ENCODE peak calls at places on chromosomes 5 and 9, in ten cellular contexts. G is transverse colon, F is tibial nerve, H is BE2C, J is adrenal gland, K is hepatocyte, O is psoas muscle, W is cardiac muscle cell, S is heart right ventricle, N is RWPE2. U is an unnamed sample. For H3K4me1, the result is how much of the 10 kb centered on the place peaks cover.

GRCh38 chr9:134847752-134848432 is 32.7 kb upstream of the FCN2 start:
- DNase-seq in G (no peak), N (no peak), F (no peak), K (no peak), S (no peak), W (no peak), J (no peak), O (no peak), H (no peak), U (no peak)

GRCh38 chr9:92439921-92440750 is 15.9 kb upstream of the OMD start:
- DNase-seq in H (no peak), S (no peak), O (no peak), J (no peak), F (no peak), N (no peak), K (no peak), W (peak), G (no peak), U (no peak)

GRCh38 chr5:133041910-133042309 is 9.9 kb upstream of the HSPA4 start:
- DNase-seq in J (no peak), G (no peak), W (peak), O (no peak), F (no peak), S (no peak), H (no peak), N (no peak), K (no peak), U (no peak)

GRCh38 chr9:82385633-82386032 is 397.1 kb downstream of the SPATA31D1 start:
- DNase-seq in H (no peak), N (no peak), J (no peak), S (no peak), K (no peak), O (no peak), W (no peak), F (no peak), G (no peak), U (no peak)

GRCh38 chr5:72821776-72822175 is 5.3 kb downstream of the TNPO1 start:
- DNase-seq in S (no peak), H (no peak), O (no peak), K (no peak), N (no peak), F (no peak), G (no peak), J (no peak), W (no peak), U (no peak)

GRCh38 chr5:162209005-162209605 is 141.5 kb downstream of the GABRG2 start:
- DNase-seq in S (no peak), W (peak), G (peak), O (no peak), F (no peak), H (peak), J (peak), K (peak), N (no peak), U (peak)

GRCh38 chr5:137822158-137822764 is 45.4 kb upstream of the MYOT start:
- DNase-seq in W (peak), J (peak), F (no peak), N (no peak), O (peak), K (peak), H (peak), G (peak), S (peak), U (peak)

GRCh38 chr5:65338606-65339151 is 143.0 kb downstream of the ADAMTS6 start:
- DNase-seq in K (no peak), S (no peak), H (peak), W (no peak), G (no peak), J (no peak), F (no peak), N (no peak), O (peak), U (no peak)

GRCh38 chr5:151474799-151475198 is 27.4 kb downstream of the SLC36A1 start:
- DNase-seq in H (no peak), J (no peak), O (no peak), N (no peak), K (no peak), F (no peak), W (no peak), S (no peak), G (no peak), U (no peak)

GRCh38 chr5:2995667-2996066 is 244.2 kb upstream of the IRX2 start:
- DNase-seq in O (no peak), G (no peak), W (no peak), H (no peak), F (no peak), K (no peak), S (no peak), N (no peak), J (no peak), U (no peak)

GRCh38 chr9:117341161-117341560 is 73.7 kb downstream of the ASTN2 start:
- DNase-seq in H (no peak), F (no peak), N (no peak), G (no peak), O (no peak), K (no peak), S (no peak), J (no peak), W (no peak), U (no peak)

GRCh38 chr5:122291000-122291592 is 20.9 kb upstream of the SNCAIP start:
- DNase-seq in W (no peak), J (no peak), O (no peak), S (no peak), K (peak), F (no peak), H (no peak), N (no peak), G (no peak), U (no peak)

GRCh38 chr9:84862786-84863185 is 193.3 kb downstream of the NTRK2 start:
- DNase-seq in F (no peak), G (no peak), N (peak), W (peak), S (no peak), J (no peak), H (no peak), K (peak), O (no peak), U (no peak)

GRCh38 chr9:79221084-79221483 is 350.7 kb upstream of the TLE4 start:
- DNase-seq in O (no peak), S (no peak), G (no peak), J (no peak), F (no peak), N (peak), W (peak), H (peak), K (peak), U (no peak)

GRCh38 chr9:100587375-100587774 is 9.5 kb downstream of the CAVIN4 start:
- DNase-seq in N (no peak), G (no peak), K (no peak), F (no peak), W (peak), S (no peak), O (no peak), H (no peak), J (no peak), U (no peak)

GRCh38 chr9:74499111-74499601 is 2.0 kb downstream of the RORB start:
- DNase-seq in F (no peak), O (no peak), H (no peak), N (no peak), J (peak), W (peak), K (peak), S (peak), G (no peak), U (no peak)

GRCh38 chr5:138459311-138459710 is 6.0 kb upstream of the EGR1 start:
- DNase-seq in J (no peak), N (no peak), G (peak), O (no peak), K (peak), F (no peak), W (no peak), H (no peak), S (peak), U (peak)

GRCh38 chr5:137598341-137598740 is 99.2 kb upstream of the SPOCK1 start:
- DNase-seq in G (no peak), F (no peak), O (no peak), W (no peak), N (no peak), H (no peak), K (no peak), S (no peak), J (no peak), U (no peak)

GRCh38 chr5:133456933-133457402 is 155.4 kb downstream of the FSTL4 start:
- DNase-seq in O (no peak), K (peak), S (no peak), J (no peak), G (no peak), W (peak), H (no peak), F (no peak), N (no peak), U (no peak)

GRCh38 chr5:133895979-133896378 is 72.4 kb downstream of the C5orf15 start:
- DNase-seq in J (no peak), G (no peak), S (no peak), H (no peak), K (peak), F (no peak), N (no peak), O (no peak), W (no peak), U (no peak)

GRCh38 chr9:90953200-90953599 is 151.6 kb downstream of the SYK start:
- DNase-seq in H (no peak), J (no peak), S (no peak), F (no peak), N (no peak), K (no peak), G (no peak), O (no peak), W (no peak), U (no peak)

GRCh38 chr5:6540111-6540830 is 91.6 kb downstream of the UBE2QL1 start:
- DNase-seq in G (no peak), F (no peak), W (no peak), K (no peak), S (no peak), H (no peak), O (no peak), J (no peak), N (no peak), U (no peak)

GRCh38 chr9:8784813-8785212 is 985.2 kb upstream of the DMAC1 start:
- DNase-seq in J (no peak), W (no peak), F (no peak), K (no peak), N (no peak), S (no peak), G (no peak), H (no peak), O (no peak), U (no peak)

GRCh38 chr9:72971411-72971810 is 18.6 kb upstream of the ALDH1A1 start:
- DNase-seq in G (no peak), S (no peak), J (no peak), W (no peak), H (no peak), F (no peak), K (no peak), O (no peak), N (no peak), U (no peak)

GRCh38 chr5:173327948-173328895 is at the start of gene STC2:
- DNase-seq in J (no peak), H (peak), F (no peak), W (peak), G (peak), N (peak), K (peak), S (peak), O (peak), U (peak)

GRCh38 chr9:79387091-79387490 is 184.7 kb upstream of the TLE4 start:
- DNase-seq in G (no peak), H (no peak), S (no peak), W (no peak), N (no peak), O (no peak), J (no peak), K (no peak), F (no peak), U (no peak)

GRCh38 chr9:113310538-113310937 is 7.4 kb upstream of the RNF183 start:
- DNase-seq in S (peak), J (peak), G (no peak), N (no peak), F (no peak), H (no peak), O (no peak), W (peak), K (no peak), U (no peak)

GRCh38 chr9:133954862-133955529 is 37.1 kb downstream of the VAV2 start:
- DNase-seq in J (no peak), K (no peak), O (peak), N (no peak), H (no peak), S (no peak), W (no peak), G (no peak), F (no peak), U (peak)

GRCh38 chr5:40842351-40842750 is 1.2 kb downstream of the CARD6 start:
- DNase-seq in O (no peak), F (no peak), G (no peak), H (no peak), W (no peak), K (no peak), S (no peak), N (no peak), J (no peak), U (no peak)
- H3K4me3 ChIP-seq in O (peak), F (peak), G (no peak), H (no peak), W (no peak), K (peak), S (peak), N (peak), J (peak), U (no peak)

GRCh38 chr9:110926828-110927227 is 111.4 kb downstream of the LPAR1 start:
- DNase-seq in W (no peak), H (no peak), K (no peak), N (no peak), S (no peak), F (no peak), G (peak), O (no peak), J (no peak), U (no peak)
- TF ChIP-seq CTCF in W (no peak), H (no peak), K (no peak), N (no peak), S (no peak), F (no peak), G (no peak), O (no peak), J (no peak), U (no peak)

DNA sequence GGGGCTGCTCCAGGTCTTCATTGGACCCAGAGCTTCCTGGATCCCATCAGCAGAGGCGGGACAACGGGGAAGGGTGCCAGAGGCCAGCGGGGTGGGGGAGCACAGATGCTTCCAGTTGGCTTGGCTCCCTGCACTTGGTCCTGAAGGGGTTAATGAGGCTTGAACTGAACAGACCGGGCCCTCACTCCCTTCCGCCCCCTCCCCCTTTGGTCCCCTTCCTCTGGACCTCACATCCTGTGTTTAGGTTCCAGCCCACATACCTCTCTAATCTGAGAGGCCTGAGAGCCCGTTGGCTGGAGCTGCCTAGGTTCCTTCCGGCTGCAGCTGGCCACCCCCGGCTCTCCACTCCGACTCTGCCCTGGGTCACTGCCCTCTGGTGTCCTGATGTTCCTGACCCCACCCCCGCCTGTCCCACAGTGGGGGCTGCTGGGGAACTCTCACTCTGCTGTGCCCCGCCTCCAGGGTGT is 32.3 kb downstream of the PTPA start:
- DNase-seq in J (peak), F (no peak), H (no peak), W (peak), O (peak), K (peak), G (peak), S (peak), N (no peak), U (peak)
- H3K4me1 ChIP-seq in J (half or more), F (half or more), H (under half), W (half or more), O (half or more), K (half or more), G (half or more), S (half or more), N (under half), U (half or more)

DNA sequence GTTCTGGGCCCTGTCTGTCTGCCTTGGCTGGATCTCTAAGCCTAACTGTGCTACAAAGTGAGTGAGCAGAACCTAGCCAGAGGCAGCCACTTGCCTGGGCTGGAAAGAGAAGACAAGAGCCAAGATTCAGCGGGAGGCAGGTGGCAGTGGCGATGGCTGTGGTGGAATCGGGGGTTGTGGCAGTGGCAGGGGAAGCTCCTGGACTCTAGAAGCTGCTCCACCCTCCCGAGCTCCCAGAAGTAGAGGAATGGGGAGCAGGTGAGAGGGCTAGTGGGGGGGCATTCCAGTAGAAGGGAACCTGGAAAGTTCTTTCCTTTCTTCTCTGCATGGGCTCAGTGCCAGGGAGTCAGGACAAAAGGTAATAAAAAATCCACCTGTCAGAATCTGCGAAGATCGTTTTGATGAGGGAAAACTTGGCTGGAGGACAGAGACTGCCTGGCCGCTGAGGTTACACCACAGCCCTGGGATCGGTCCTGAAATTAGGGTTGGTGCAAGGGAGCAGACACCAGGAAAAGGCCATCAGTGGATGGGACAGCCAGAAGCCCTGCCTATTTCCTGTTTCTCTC is 1.7 kb downstream of the CRAT start:
- DNase-seq in H (no peak), O (peak), W (no peak), J (no peak), F (no peak), G (peak), K (no peak), N (peak), S (no peak), U (no peak)
- H3K4me3 ChIP-seq in H (no peak), O (peak), W (no peak), J (no peak), F (no peak), G (no peak), K (no peak), N (no peak), S (no peak), U (no peak)

GRCh38 chr5:9852686-9853085 is 222.5 kb upstream of the TAS2R1 start:
- DNase-seq in S (no peak), N (no peak), G (no peak), O (no peak), K (no peak), F (no peak), W (peak), H (no peak), J (no peak), U (no peak)

GRCh38 chr5:9847631-9848030 is 217.5 kb upstream of the TAS2R1 start:
- DNase-seq in F (no peak), H (no peak), O (no peak), N (no peak), W (no peak), G (no peak), S (no peak), K (no peak), J (no peak), U (no peak)

GRCh38 chr5:9853309-9853708 is 223.2 kb upstream of the TAS2R1 start:
- DNase-seq in F (no peak), W (no peak), N (no peak), K (no peak), S (no peak), G (no peak), O (no peak), H (no peak), J (no peak), U (no peak)

GRCh38 chr5:9850456-9850855 is 220.3 kb upstream of the TAS2R1 start:
- DNase-seq in N (no peak), W (no peak), J (no peak), F (no peak), S (no peak), O (no peak), K (no peak), H (no peak), G (no peak), U (no peak)

GRCh38 chr5:9851458-9851857 is 221.3 kb upstream of the TAS2R1 start:
- DNase-seq in N (no peak), G (no peak), F (no peak), S (no peak), O (no peak), W (peak), K (no peak), J (no peak), H (peak), U (no peak)
- TF ChIP-seq CTCF in N (peak), G (no peak), F (no peak), S (no peak), O (no peak), W (peak), K (peak), J (peak), H (peak), U (no peak)

GRCh38 chr9:77486968-77487367 is 161.2 kb downstream of the GNA14 start:
- DNase-seq in W (no peak), K (no peak), O (no peak), G (no peak), N (no peak), H (no peak), S (no peak), F (no peak), J (no peak), U (no peak)
- H3K4me1 ChIP-seq in W (under half), K (under half), O (under half), G (under half), N (under half), H (under half), S (under half), F (under half), J (under half), U (under half)

DNA sequence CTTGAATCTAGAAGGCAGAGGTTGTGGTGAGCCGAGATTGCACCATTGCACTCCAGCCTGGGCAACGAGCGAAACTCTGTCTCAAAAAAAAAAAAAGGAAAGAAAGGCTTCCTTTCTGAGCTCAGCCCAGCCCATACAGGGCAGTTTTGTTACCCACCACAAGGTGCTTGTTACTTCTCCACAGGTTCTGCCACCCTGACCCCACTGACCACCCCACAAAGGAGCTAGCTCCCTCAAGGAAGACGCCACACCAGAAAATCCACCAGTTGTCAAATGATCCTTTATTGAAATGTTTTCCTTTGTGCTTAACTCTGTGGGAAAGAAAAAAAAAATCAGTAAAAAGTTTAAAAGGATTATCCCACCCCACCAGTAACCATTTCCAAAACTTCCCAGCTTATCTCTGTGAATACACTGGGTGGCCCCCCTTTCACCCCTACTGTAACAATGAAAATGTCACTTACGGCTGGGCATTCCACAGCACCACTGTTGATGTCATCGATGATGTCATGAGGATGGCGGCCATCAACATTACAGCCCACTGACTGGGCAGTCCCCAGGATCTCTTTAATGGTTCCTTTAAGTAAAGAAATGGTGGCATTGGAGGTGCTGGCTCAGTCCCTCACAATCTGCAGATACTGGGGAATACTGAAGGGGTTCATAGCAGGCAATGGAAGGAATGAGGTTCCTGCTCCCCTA is 3.6 kb downstream of the RPL12 start:
- DNase-seq in J (no peak), K (no peak), O (no peak), G (no peak), H (no peak), F (no peak), S (no peak), W (no peak), N (no peak), U (no peak)
- H3K4me3 ChIP-seq in J (no peak), K (no peak), O (no peak), G (no peak), H (no peak), F (no peak), S (no peak), W (no peak), N (no peak), U (no peak)

DNA sequence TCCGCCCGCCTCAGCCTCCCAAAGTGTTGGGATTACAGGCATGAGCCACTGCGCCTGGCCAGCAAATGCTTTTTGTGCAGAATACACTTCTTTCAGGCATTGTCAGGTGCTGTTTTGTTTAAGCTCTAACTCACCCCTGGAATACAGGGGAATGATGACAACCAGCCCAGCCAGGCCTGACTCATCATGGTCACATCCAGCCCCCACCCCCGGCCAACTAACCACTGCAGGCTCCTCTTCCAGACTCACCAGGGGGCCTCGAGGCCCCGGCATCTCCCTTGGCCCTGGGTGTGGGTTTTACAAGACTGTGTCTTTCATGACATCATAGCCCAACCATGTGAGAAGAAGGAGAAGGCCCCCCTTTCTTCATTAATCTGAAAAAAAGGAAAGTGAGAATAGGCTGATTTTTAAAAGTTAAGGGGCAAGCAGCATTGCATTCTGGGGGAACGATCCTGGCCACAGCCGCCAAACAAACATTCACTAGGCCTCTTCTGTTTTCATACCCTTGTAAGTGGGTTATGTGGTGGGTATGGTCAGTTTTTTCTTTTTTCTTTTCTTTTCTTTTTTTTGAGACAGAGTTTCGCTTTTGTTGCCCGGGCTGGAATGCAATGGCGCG is 35.6 kb downstream of the OLFML2A start:
- DNase-seq in K (peak), G (peak), J (no peak), N (peak), F (peak), H (peak), S (no peak), O (peak), W (peak), U (no peak)
- TF ChIP-seq CTCF in K (no peak), G (no peak), J (no peak), N (peak), F (no peak), H (no peak), S (no peak), O (no peak), W (no peak), U (no peak)

GRCh38 chr9:129611302-129611800 is 9.6 kb downstream of the C9orf50 start:
- DNase-seq in J (no peak), W (no peak), F (no peak), S (no peak), N (no peak), O (no peak), G (no peak), K (no peak), H (no peak), U (no peak)
- H3K4me1 ChIP-seq in J (under half), W (under half), F (half or more), S (under half), N (under half), O (under half), G (under half), K (under half), H (under half), U (under half)